ENCODE peak calls at places on chromosome 14, in six cellular contexts. V, P, Y, R, L and A are unnamed samples.
A peak's percentile ranks its signal among the peaks of the same experiment; 100 is the strongest.

GRCh38 chr14:83140756-83141155 is 1607.1 kb upstream of the SEL1L start:
- DNase-seq in V (no peak), P (no peak), Y (no peak), R (no peak), L (no peak), A (no peak)

GRCh38 chr14:100558226-100558625 is 29.0 kb downstream of the BEGAIN start:
- DNase-seq in V (no peak), P (no peak), Y (no peak), R (no peak), L (no peak), A (no peak)

GRCh38 chr14:64725360-64725815 is 21.2 kb downstream of the PLEKHG3 start:
- DNase-seq in V (no peak), P (no peak), Y (no peak), R (peak; percentile 9), L (peak; percentile 27), A (no peak)

GRCh38 chr14:42002139-42002538 is 395.5 kb downstream of the LRFN5 start:
- DNase-seq in V (peak; percentile 39), P (no peak), Y (no peak), R (no peak), L (no peak), A (no peak)

GRCh38 chr14:81137316-81137715 is 83.4 kb downstream of the GTF2A1 start:
- DNase-seq in V (peak; percentile 48), P (peak; percentile 12), Y (no peak), R (no peak), L (no peak), A (no peak)

GRCh38 chr14:64438181-64438839 is 27.0 kb upstream of the AKAP5 start:
- DNase-seq in V (peak; percentile 87), P (peak; percentile 67), Y (no peak), R (no peak), L (no peak), A (no peak)

GRCh38 chr14:82636426-82636825 is 1102.8 kb upstream of the SEL1L start:
- DNase-seq in V (no peak), P (no peak), Y (no peak), R (no peak), L (no peak), A (no peak)

GRCh38 chr14:98227000-98227726 is 1044.8 kb downstream of the BCL11B start:
- DNase-seq in V (no peak), P (no peak), Y (no peak), R (no peak), L (no peak), A (peak; percentile 91)

GRCh38 chr14:98602983-98603382 is 669.0 kb downstream of the BCL11B start:
- DNase-seq in V (no peak), P (no peak), Y (no peak), R (no peak), L (no peak), A (peak; percentile 83)

GRCh38 chr14:37709419-37710195 is 114.2 kb downstream of the TTC6 start:
- DNase-seq in V (peak; percentile 39), P (no peak), Y (no peak), R (no peak), L (no peak), A (no peak)

GRCh38 chr14:99939421-99939820 is 125.8 kb upstream of the EVL start:
- DNase-seq in V (no peak), P (no peak), Y (no peak), R (no peak), L (no peak), A (no peak)

GRCh38 chr14:101590062-101590461 is 28.8 kb downstream of the DIO3 start:
- DNase-seq in V (no peak), P (no peak), Y (no peak), R (no peak), L (no peak), A (no peak)

GRCh38 chr14:95253039-95253620 is 66.6 kb downstream of the CLMN start:
- DNase-seq in V (no peak), P (no peak), Y (no peak), R (no peak), L (no peak), A (no peak)

GRCh38 chr14:54549862-54550261 is 17.1 kb upstream of the SAMD4A start:
- DNase-seq in V (peak; percentile 47), P (no peak), Y (no peak), R (no peak), L (no peak), A (no peak)

GRCh38 chr14:103533137-103533998 is 4.4 kb downstream of the TRMT61A start:
- DNase-seq in V (no peak), P (no peak), Y (no peak), R (no peak), L (peak; percentile 92), A (no peak)

GRCh38 chr14:99116741-99117295 is 155.2 kb downstream of the BCL11B start:
- DNase-seq in V (no peak), P (no peak), Y (peak; percentile 0), R (no peak), L (no peak), A (peak; percentile 79)

GRCh38 chr14:67735361-67735921 is 33.8 kb downstream of the RDH12 start:
- DNase-seq in V (no peak), P (no peak), Y (no peak), R (no peak), L (no peak), A (no peak)

GRCh38 chr14:80634106-80634758 is 307.3 kb downstream of the CEP128 start:
- DNase-seq in V (no peak), P (no peak), Y (no peak), R (no peak), L (no peak), A (no peak)

GRCh38 chr14:98458702-98459101 is 813.3 kb downstream of the BCL11B start:
- DNase-seq in V (no peak), P (no peak), Y (no peak), R (no peak), L (no peak), A (peak; percentile 45)

GRCh38 chr14:70013269-70013873 is 134.2 kb downstream of the SMOC1 start:
- DNase-seq in V (peak; percentile 30), P (peak; percentile 28), Y (no peak), R (no peak), L (no peak), A (no peak)

GRCh38 chr14:33564774-33565630 is 385.9 kb downstream of the EGLN3 start:
- DNase-seq in V (peak; percentile 10), P (no peak), Y (no peak), R (no peak), L (no peak), A (no peak)

GRCh38 chr14:65222434-65222833 is 120.1 kb upstream of the MAX start:
- DNase-seq in V (peak; percentile 66), P (no peak), Y (no peak), R (peak; percentile 20), L (no peak), A (no peak)

GRCh38 chr14:100320157-100320856 is 2.8 kb upstream of the SLC25A47 start:
- DNase-seq in V (no peak), P (no peak), Y (no peak), R (no peak), L (no peak), A (no peak)

GRCh38 chr14:76080471-76080870 is 71.3 kb upstream of the GPATCH2L start:
- DNase-seq in V (no peak), P (no peak), Y (no peak), R (no peak), L (no peak), A (no peak)

GRCh38 chr14:76077340-76077739 is 74.4 kb upstream of the GPATCH2L start:
- DNase-seq in V (no peak), P (no peak), Y (no peak), R (no peak), L (no peak), A (no peak)

GRCh38 chr14:76078501-76078900 is 73.2 kb upstream of the GPATCH2L start:
- DNase-seq in V (no peak), P (no peak), Y (no peak), R (no peak), L (no peak), A (no peak)

GRCh38 chr14:76081642-76082041 is 70.1 kb upstream of the GPATCH2L start:
- DNase-seq in V (no peak), P (no peak), Y (no peak), R (no peak), L (no peak), A (no peak)

GRCh38 chr14:76080009-76080408 is 71.7 kb upstream of the GPATCH2L start:
- DNase-seq in V (no peak), P (no peak), Y (no peak), R (peak; percentile 61), L (no peak), A (no peak)
- TF ChIP-seq POLR2A in V (no peak), P (no peak), Y (no peak), R (no peak), L (no peak), A (no peak)

GRCh38 chr14:89163237-89163636 is 253.8 kb downstream of the FOXN3 start:
- DNase-seq in V (no peak), P (no peak), Y (no peak), R (no peak), L (no peak), A (no peak)

GRCh38 chr14:89166650-89167049 is 250.4 kb downstream of the FOXN3 start:
- DNase-seq in V (no peak), P (no peak), Y (no peak), R (no peak), L (no peak), A (no peak)

GRCh38 chr14:89165810-89166209 is 251.2 kb downstream of the FOXN3 start:
- DNase-seq in V (peak; percentile 10), P (no peak), Y (no peak), R (no peak), L (no peak), A (no peak)

GRCh38 chr14:89164168-89165074 is 252.6 kb downstream of the FOXN3 start:
- DNase-seq in V (no peak), P (no peak), Y (no peak), R (no peak), L (no peak), A (no peak)

GRCh38 chr14:89165189-89165809 is 251.7 kb downstream of the FOXN3 start:
- DNase-seq in V (no peak), P (no peak), Y (no peak), R (no peak), L (no peak), A (no peak)
- TF ChIP-seq POLR2A in V (no peak), P (no peak), Y (no peak), R (no peak), L (no peak), A (no peak)

DNA sequence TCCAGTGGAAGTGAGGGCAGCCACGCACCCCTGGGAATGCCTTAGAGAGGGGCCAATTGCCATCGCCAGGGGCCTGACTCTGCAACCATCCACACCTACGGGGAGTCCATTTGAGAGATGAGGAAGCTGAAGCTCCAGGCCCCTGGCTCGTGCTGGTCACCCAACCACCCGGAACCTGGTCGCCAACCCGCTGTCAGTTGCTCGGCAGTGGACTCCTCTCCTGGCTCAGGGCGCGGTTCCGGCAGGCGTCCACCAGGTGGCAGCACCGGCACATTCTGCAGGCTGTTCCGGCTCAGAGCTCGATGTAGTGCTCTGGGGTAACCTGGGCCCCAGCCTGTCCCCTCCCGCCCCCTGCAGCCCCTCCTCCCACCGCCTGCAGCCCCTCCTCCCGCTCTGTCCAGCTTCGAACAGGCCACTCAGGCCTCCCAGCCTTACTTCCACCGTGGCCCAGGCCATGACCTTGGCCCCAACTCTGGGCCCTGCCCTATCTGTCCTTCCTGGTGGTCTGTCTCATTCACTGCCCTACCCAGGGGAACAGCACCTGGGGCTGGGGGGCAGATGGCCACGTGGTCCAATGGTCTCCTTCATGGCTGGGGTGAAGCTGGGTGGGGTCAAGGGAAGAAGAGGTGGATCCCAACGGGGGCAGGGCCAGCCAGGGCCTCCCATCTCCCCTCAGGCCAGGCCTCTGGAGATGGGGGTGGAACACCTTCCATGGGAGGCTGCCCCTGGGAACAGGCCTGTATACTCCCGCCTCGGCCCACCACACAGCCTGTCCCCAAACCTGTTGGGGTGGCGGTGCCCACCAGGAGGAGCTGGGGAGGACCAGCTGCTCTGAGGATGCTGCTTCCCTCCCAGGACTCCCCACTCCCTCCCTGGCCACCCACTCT is 15.7 kb downstream of the SIVA1 start:
- DNase-seq in V (peak; percentile 72), P (peak; percentile 74), Y (peak; percentile 96), R (peak; percentile 84), L (peak; percentile 94), A (peak; percentile 97)
- TF ChIP-seq POLR2A in V (peak; percentile 40), P (no peak), Y (no peak), R (no peak), L (no peak), A (no peak)

GRCh38 chr14:58239259-58240210 is 5.1 kb upstream of the PSMA3 start:
- DNase-seq in V (peak; percentile 64), P (peak; percentile 16), Y (peak; percentile 89), R (peak; percentile 57), L (peak; percentile 88), A (peak; percentile 96)
- TF ChIP-seq POLR2A in V (no peak), P (no peak), Y (no peak), R (no peak), L (no peak), A (no peak)